ENCODE peak calls at places on chromosomes 16 and 17, in ten cellular contexts. T is KG1; O is activated CD4-positive, alpha-beta T cell treated with anti-CD3 and anti-CD28 coated beads, Interleukin-2, amount 50 U/mL, for 1 hour; H is EL; E is activated naive CD8-positive, alpha-beta T cell treated with anti-CD3 and anti-CD28 coated beads, Interleukin-2, amount 50 U/mL, for 24 hours; R is dorsolateral prefrontal cortex; Y is AG04450; P is CD4-positive, alpha-beta T cell; Q is B cell; K is H7. I is an unnamed sample.

GRCh38 chr16:74868501-74868900 is 93.9 kb upstream of the FA2H start:
- DNase-seq in K (no peak), R (no peak), E (no peak), P (no peak), T (no peak), O (no peak), Y (no peak), H (peak), Q (no peak), I (no peak)

GRCh38 chr16:934178-934577 is 36.6 kb downstream of the LMF1 start:
- DNase-seq in H (no peak), Q (no peak), Y (no peak), T (no peak), E (no peak), K (no peak), O (no peak), R (no peak), P (no peak), I (no peak)

GRCh38 chr17:16933317-16934132 is 38.4 kb downstream of the TNFRSF13B start:
- DNase-seq in Q (no peak), P (no peak), Y (no peak), K (peak), O (no peak), R (no peak), E (no peak), H (no peak), T (no peak), I (no peak)

GRCh38 chr16:85348065-85348840 is 236.0 kb upstream of the CIBAR2 start:
- DNase-seq in Q (no peak), T (no peak), H (no peak), E (no peak), O (no peak), K (no peak), R (no peak), Y (no peak), P (no peak), I (no peak)

GRCh38 chr17:39002991-39003715 is 36.0 kb upstream of the FBXO47 start:
- DNase-seq in E (peak), Y (no peak), O (peak), P (peak), Q (no peak), T (no peak), H (peak), K (no peak), R (no peak), I (no peak)

GRCh38 chr17:45759761-45760160 is 24.4 kb upstream of the CRHR1 start:
- DNase-seq in T (no peak), Q (no peak), P (no peak), O (no peak), E (no peak), H (no peak), K (no peak), Y (no peak), R (no peak), I (peak)

GRCh38 chr17:72702136-72702735 is 390.3 kb downstream of the SLC39A11 start:
- DNase-seq in Y (no peak), K (no peak), Q (no peak), T (no peak), R (no peak), P (no peak), H (peak), E (no peak), O (no peak), I (no peak)

GRCh38 chr16:57004387-57005250 is 15.3 kb downstream of the NLRC5 start:
- DNase-seq in Y (no peak), H (no peak), R (no peak), K (peak), P (no peak), O (no peak), Q (no peak), E (no peak), T (no peak), I (no peak)

GRCh38 chr17:74042744-74043486 is 160.6 kb upstream of the RPL38 start:
- DNase-seq in O (no peak), K (no peak), Y (no peak), Q (no peak), H (peak), E (peak), R (peak), P (no peak), T (no peak), I (peak)

GRCh38 chr17:17765359-17765758 is 71.4 kb downstream of the SREBF1 start:
- DNase-seq in Q (no peak), R (no peak), T (no peak), P (no peak), O (no peak), H (no peak), E (no peak), K (no peak), Y (no peak), I (no peak)

GRCh38 chr17:60741031-60741430 is 63.4 kb downstream of the BCAS3 start:
- DNase-seq in Y (no peak), R (no peak), T (no peak), Q (no peak), K (no peak), P (no peak), O (no peak), E (no peak), H (no peak), I (no peak)

GRCh38 chr17:27525836-27526235 is 69.6 kb downstream of the KSR1 start:
- DNase-seq in P (no peak), T (no peak), O (no peak), E (no peak), H (no peak), K (no peak), R (no peak), Y (no peak), Q (no peak), I (no peak)

GRCh38 chr16:56227936-56228335 is 36.6 kb downstream of the GNAO1 start:
- DNase-seq in P (no peak), K (no peak), Y (no peak), O (no peak), T (no peak), R (peak), H (no peak), Q (peak), E (no peak), I (no peak)

GRCh38 chr17:27552467-27552779 is 78.6 kb upstream of the LGALS9 start:
- DNase-seq in P (no peak), R (no peak), O (no peak), K (no peak), Y (no peak), Q (no peak), H (peak), T (no peak), E (no peak), I (no peak)

GRCh38 chr17:57463103-57463885 is 207.0 kb downstream of the MSI2 start:
- DNase-seq in O (no peak), Y (no peak), K (no peak), H (peak), Q (no peak), T (no peak), E (peak), P (no peak), R (no peak), I (no peak)